ENCODE peak calls at places on chromosomes 11 and 22, in eight cellular contexts. W is testis, C is fibroblast of pulmonary artery, K is epithelial cell of esophagus, Q is fibroblast of lung, F is GM10248, H is endothelial cell, U is pancreas. P is an unnamed sample.

GRCh38 chr11:127620660-127621059 is 620.1 kb upstream of the KIRREL3 start:
- DNase-seq in W (no peak), C (peak), K (no peak), Q (no peak), F (no peak), H (no peak), U (no peak), P (no peak)

GRCh38 chr22:27218521-27218920 is 561.1 kb downstream of the MIAT start:
- DNase-seq in W (peak), C (no peak), K (no peak), Q (no peak), F (no peak), H (no peak), U (no peak), P (no peak)

GRCh38 chr22:39343259-39344045 is 6.3 kb upstream of the SYNGR1 start:
- DNase-seq in W (peak), C (peak), K (peak), Q (peak), F (peak), H (peak), U (no peak), P (no peak)

GRCh38 chr11:72736452-72737069 is 15.6 kb downstream of the ARAP1 start:
- DNase-seq in W (peak), C (peak), K (peak), Q (peak), F (peak), H (no peak), U (no peak), P (no peak)

GRCh38 chr11:95375451-95375850 is 144.4 kb upstream of the SESN3 start:
- DNase-seq in W (no peak), C (no peak), K (no peak), Q (no peak), F (no peak), H (no peak), U (no peak), P (no peak)

GRCh38 chr22:35111244-35111643 is 45.3 kb downstream of the ISX start:
- DNase-seq in W (no peak), C (no peak), K (no peak), Q (no peak), F (no peak), H (no peak), U (no peak), P (no peak)

GRCh38 chr11:65391007-65391406 is 4.6 kb downstream of the FRMD8 start:
- DNase-seq in W (peak), C (peak), K (no peak), Q (peak), F (no peak), H (peak), U (no peak), P (no peak)

GRCh38 chr11:92439133-92439532 is 214.5 kb downstream of the FAT3 start:
- DNase-seq in W (no peak), C (no peak), K (no peak), Q (no peak), F (no peak), H (no peak), U (no peak), P (no peak)

GRCh38 chr11:33110083-33110482 is 51.2 kb downstream of the CSTF3 start:
- DNase-seq in W (no peak), C (no peak), K (no peak), Q (peak), F (no peak), H (no peak), U (no peak), P (no peak)

GRCh38 chr22:49181942-49182341 is 645.7 kb downstream of the BRD1 start:
- DNase-seq in W (no peak), C (no peak), K (no peak), Q (no peak), F (no peak), H (no peak), U (peak), P (no peak)

GRCh38 chr11:97118756-97119155 is 728.9 kb downstream of the JRKL start:
- DNase-seq in W (no peak), C (no peak), K (no peak), Q (no peak), F (no peak), H (no peak), U (no peak), P (no peak)

GRCh38 chr11:114290503-114291239 is 5.5 kb upstream of the NNMT start:
- DNase-seq in W (no peak), C (peak), K (no peak), Q (no peak), F (no peak), H (no peak), U (no peak), P (no peak)

GRCh38 chr11:133986545-133986944 is 29.8 kb upstream of the IGSF9B start:
- DNase-seq in W (no peak), C (no peak), K (no peak), Q (no peak), F (no peak), H (no peak), U (no peak), P (no peak)

GRCh38 chr11:132621976-132622375 is 910.3 kb downstream of the OPCML start:
- DNase-seq in W (no peak), C (no peak), K (no peak), Q (no peak), F (no peak), H (no peak), U (no peak), P (no peak)

GRCh38 chr11:65917434-65918210 is 1.2 kb downstream of the C11orf68 start:
- DNase-seq in W (no peak), C (no peak), K (no peak), Q (no peak), F (no peak), H (no peak), U (no peak), P (no peak)

GRCh38 chr22:50613291-50613981 is 12.8 kb downstream of the MAPK8IP2 start:
- DNase-seq in W (peak), C (no peak), K (peak), Q (peak), F (no peak), H (no peak), U (peak), P (no peak)

GRCh38 chr22:30968924-30969531 is at the start of gene TUG1:
- DNase-seq in W (peak), C (peak), K (peak), Q (peak), F (peak), H (peak), U (peak), P (peak)

GRCh38 chr11:86637976-86638375 is 34.4 kb downstream of the ME3 start:
- DNase-seq in W (no peak), C (no peak), K (no peak), Q (no peak), F (no peak), H (no peak), U (no peak), P (no peak)

GRCh38 chr11:64687204-64687603 is 35.8 kb downstream of the NRXN2 start:
- DNase-seq in W (peak), C (no peak), K (no peak), Q (no peak), F (no peak), H (no peak), U (no peak), P (no peak)

GRCh38 chr11:8257003-8257664 is 6.5 kb downstream of the LMO1 start:
- DNase-seq in W (no peak), C (no peak), K (peak), Q (no peak), F (no peak), H (no peak), U (peak), P (no peak)

GRCh38 chr11:34552270-34552669 is 38.7 kb upstream of the ELF5 start:
- DNase-seq in W (no peak), C (no peak), K (no peak), Q (no peak), F (no peak), H (no peak), U (no peak), P (no peak)

GRCh38 chr22:39144101-39144815 is 8.2 kb downstream of the CBX7 start:
- DNase-seq in W (peak), C (peak), K (no peak), Q (peak), F (peak), H (no peak), U (peak), P (peak)

GRCh38 chr11:35933572-35933925 is 10.3 kb upstream of the LDLRAD3 start:
- DNase-seq in W (no peak), C (no peak), K (no peak), Q (no peak), F (no peak), H (no peak), U (no peak), P (no peak)
- TF ChIP-seq CTCF in W (no peak), C (no peak), K (no peak), Q (no peak), F (no peak), H (no peak), U (no peak), P (no peak)

GRCh38 chr22:22462813-22463567 is 45.6 kb downstream of the ZNF280B start:
- DNase-seq in W (no peak), C (no peak), K (peak), Q (no peak), F (no peak), H (no peak), U (no peak), P (no peak)
- TF ChIP-seq CTCF in W (no peak), C (peak), K (peak), Q (peak), F (peak), H (no peak), U (no peak), P (peak)

DNA sequence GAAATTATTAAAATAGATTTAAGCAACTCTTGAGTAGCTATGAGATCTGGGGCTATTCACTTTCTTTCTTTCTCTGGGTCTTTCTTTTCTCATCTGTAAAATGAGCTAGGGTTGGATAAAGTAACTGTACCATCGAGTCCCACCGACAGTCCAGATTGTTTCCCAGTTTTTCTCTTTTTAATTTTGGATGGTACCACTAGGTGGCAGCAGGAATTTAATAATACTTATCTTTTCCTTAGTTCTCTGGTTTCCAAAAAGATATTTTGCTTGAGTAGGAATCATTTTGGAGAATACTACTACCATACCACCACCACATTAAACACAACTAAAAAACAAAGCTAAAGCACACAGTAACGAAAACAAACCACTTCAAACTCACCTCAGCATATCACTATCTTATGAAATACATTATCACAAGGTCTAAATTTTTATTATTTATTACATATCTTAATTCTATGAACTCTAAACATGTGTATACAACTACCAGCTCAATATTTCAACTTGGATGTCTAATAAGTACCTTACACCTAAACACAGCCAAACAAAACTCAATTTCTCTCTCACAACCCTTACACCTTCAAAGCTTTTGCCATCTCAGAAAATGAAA is 584.0 kb downstream of the KCNA4 start:
- DNase-seq in W (no peak), C (peak), K (peak), Q (peak), F (peak), H (no peak), U (no peak), P (no peak)
- TF ChIP-seq CTCF in W (peak), C (peak), K (peak), Q (peak), F (no peak), H (peak), U (peak), P (peak)

DNA sequence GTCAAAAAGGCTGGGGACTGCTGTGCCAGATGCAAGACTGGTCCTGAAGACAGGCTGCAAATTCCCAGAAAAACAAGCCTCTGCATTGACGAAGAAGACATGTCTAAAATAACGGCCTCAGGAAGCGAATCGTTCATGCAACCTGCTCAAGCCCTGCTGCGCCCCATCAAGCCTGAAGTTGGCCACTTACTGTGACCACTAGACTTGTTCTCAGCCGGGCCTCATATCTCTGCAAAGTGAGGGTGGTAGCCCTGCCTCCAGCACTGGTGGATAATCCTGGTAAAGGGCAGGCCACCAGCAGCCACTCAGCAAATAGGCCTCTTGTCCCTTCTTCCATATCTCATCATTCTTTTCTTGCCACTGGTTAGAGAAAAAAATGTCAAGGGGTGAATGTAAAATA is 11.8 kb downstream of the LTO1 start:
- DNase-seq in W (no peak), C (no peak), K (no peak), Q (no peak), F (no peak), H (no peak), U (peak), P (no peak)
- TF ChIP-seq CTCF in W (no peak), C (no peak), K (no peak), Q (no peak), F (no peak), H (no peak), U (no peak), P (no peak)

GRCh38 chr22:46295277-46295971 is 1.2 kb upstream of the GTSE1 start:
- DNase-seq in W (no peak), C (no peak), K (no peak), Q (no peak), F (no peak), H (no peak), U (no peak), P (no peak)

GRCh38 chr22:46292727-46293126 is 3.9 kb upstream of the GTSE1 start:
- DNase-seq in W (no peak), C (no peak), K (no peak), Q (no peak), F (no peak), H (no peak), U (no peak), P (no peak)

GRCh38 chr22:46292173-46292572 is 4.5 kb upstream of the GTSE1 start:
- DNase-seq in W (no peak), C (no peak), K (no peak), Q (no peak), F (no peak), H (no peak), U (no peak), P (no peak)

GRCh38 chr22:46294784-46295183 is 1.9 kb upstream of the GTSE1 start:
- DNase-seq in W (no peak), C (no peak), K (no peak), Q (no peak), F (no peak), H (no peak), U (no peak), P (no peak)

DNA sequence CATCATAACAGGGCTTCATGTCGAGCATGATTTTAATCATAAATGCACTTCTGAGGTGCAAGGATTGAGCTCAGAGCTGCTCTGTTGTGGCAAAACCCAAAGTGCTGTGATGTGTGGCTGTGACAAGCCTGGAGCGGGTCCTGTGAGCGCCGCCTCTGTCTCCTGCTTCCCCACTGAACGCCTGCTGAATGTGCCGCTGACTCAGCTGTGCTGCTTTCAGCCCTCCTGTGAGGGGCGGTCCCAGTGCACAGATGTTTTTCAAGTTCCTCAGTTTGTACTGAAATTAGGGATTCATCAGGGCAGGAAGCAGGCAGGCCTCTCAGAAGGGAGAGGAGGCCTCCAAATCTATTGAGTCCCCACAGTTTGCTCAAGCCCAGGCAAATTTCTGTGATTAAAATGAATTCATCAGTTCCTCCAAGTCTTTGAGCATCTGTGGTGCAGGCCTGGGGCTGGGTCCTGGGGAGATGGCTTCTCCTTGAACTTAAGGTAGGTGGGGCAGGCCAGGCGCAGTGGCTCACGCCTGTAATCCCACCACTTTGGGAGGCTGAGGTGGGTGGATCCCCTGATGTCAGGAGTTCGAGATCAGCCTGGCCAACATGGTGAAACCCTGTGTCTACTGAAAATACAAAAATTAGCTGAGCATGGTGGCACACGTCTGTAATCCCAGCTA is 2.9 kb upstream of the GTSE1 start:
- DNase-seq in W (peak), C (no peak), K (no peak), Q (peak), F (no peak), H (no peak), U (no peak), P (no peak)
- TF ChIP-seq CTCF in W (no peak), C (no peak), K (no peak), Q (no peak), F (no peak), H (no peak), U (no peak), P (no peak)

DNA sequence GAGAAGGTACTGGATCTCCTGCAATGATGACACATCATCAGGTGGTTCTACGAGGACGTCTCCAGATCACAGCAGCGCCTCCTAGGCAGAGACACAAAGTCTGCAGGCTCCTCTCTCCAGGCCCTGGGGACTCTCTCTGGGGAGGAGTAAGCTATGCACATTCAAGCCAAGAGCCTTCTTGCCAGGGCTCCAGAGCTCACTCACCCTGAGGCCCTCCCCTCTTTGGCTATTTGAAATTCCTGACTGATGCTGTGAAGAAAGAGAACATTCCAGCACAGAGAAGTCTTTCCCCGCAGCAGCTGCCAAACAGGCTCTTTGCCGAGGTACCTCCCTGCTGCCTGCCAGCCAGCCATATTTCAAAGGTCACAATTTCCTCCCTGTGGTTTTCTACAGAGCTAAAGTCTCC is 204.9 kb downstream of the CSNK2A3 start:
- DNase-seq in W (peak), C (peak), K (peak), Q (peak), F (no peak), H (no peak), U (no peak), P (peak)
- TF ChIP-seq CTCF in W (no peak), C (peak), K (peak), Q (peak), F (no peak), H (no peak), U (no peak), P (peak)

GRCh38 chr22:37640591-37641250 is 1.3 kb downstream of the SH3BP1 start:
- DNase-seq in W (no peak), C (no peak), K (peak), Q (no peak), F (no peak), H (no peak), U (no peak), P (no peak)
- TF ChIP-seq CTCF in W (no peak), C (no peak), K (no peak), Q (no peak), F (no peak), H (no peak), U (no peak), P (no peak)